ENCODE peak calls at places on chromosomes 1 and 21, in four cellular contexts. One of them, this sample, is unnamed.
A peak's percentile ranks its signal among the peaks of the same experiment; 100 is the strongest.

GRCh38 chr1:112133487-112133886 is 144.0 kb upstream of the KCND3 start:
- DNase-seq in NCI-H187: no peak
- DNase-seq in NCI-H774: no peak
- DNase-seq in fibroblast of gingiva: no peak
- DNase-seq in this sample: no peak

GRCh38 chr1:205570796-205571537 is 60.8 kb downstream of the ELK4 start:
- DNase-seq in NCI-H187: no peak
- DNase-seq in fibroblast of gingiva: no peak
- DNase-seq in NCI-H774: no peak
- DNase-seq in this sample: no peak

GRCh38 chr1:24862775-24863483 is 67.1 kb downstream of the RUNX3 start:
- DNase-seq in fibroblast of gingiva: no peak
- DNase-seq in NCI-H187: no peak
- DNase-seq in NCI-H774: no peak
- DNase-seq in this sample: no peak

GRCh38 chr21:32350981-32351380 is 41.8 kb downstream of the URB1 start:
- DNase-seq in NCI-H187: no peak
- DNase-seq in NCI-H774: no peak
- DNase-seq in fibroblast of gingiva: no peak
- DNase-seq in this sample: no peak

GRCh38 chr1:207084701-207085180 is 3.9 kb upstream of the C4BPB start:
- DNase-seq in fibroblast of gingiva: peak; percentile 26
- DNase-seq in NCI-H774: peak; percentile 53
- DNase-seq in NCI-H187: peak; percentile 23
- DNase-seq in this sample: peak; percentile 40

GRCh38 chr1:233367057-233367759 is 39.7 kb downstream of the MAP3K21 start:
- DNase-seq in NCI-H187: no peak
- DNase-seq in fibroblast of gingiva: no peak
- DNase-seq in NCI-H774: no peak
- DNase-seq in this sample: no peak

GRCh38 chr21:38380391-38381137 is 117.7 kb downstream of the ERG start:
- DNase-seq in fibroblast of gingiva: no peak
- DNase-seq in NCI-H774: no peak
- DNase-seq in NCI-H187: no peak
- DNase-seq in this sample: no peak

GRCh38 chr1:205365945-205366463 is 9.3 kb upstream of the KLHDC8A start:
- DNase-seq in fibroblast of gingiva: no peak
- DNase-seq in NCI-H187: no peak
- DNase-seq in NCI-H774: no peak
- DNase-seq in this sample: no peak

GRCh38 chr1:1626207-1627141 is 5.5 kb upstream of the MMP23B start:
- DNase-seq in NCI-H187: no peak
- DNase-seq in NCI-H774: no peak
- DNase-seq in fibroblast of gingiva: no peak
- DNase-seq in this sample: no peak

GRCh38 chr1:218344814-218345672 is at the start of gene TGFB2:
- DNase-seq in fibroblast of gingiva: peak; percentile 84
- DNase-seq in NCI-H774: peak; percentile 49
- DNase-seq in NCI-H187: no peak
- DNase-seq in this sample: no peak

GRCh38 chr1:231272880-231273279 is 31.9 kb downstream of the GNPAT start:
- DNase-seq in NCI-H774: no peak
- DNase-seq in fibroblast of gingiva: no peak
- DNase-seq in NCI-H187: no peak
- DNase-seq in this sample: no peak

GRCh38 chr21:45404726-45405270 is at the start of gene COL18A1:
- DNase-seq in NCI-H774: no peak
- DNase-seq in fibroblast of gingiva: peak; percentile 17
- DNase-seq in NCI-H187: no peak
- DNase-seq in this sample: no peak

GRCh38 chr1:181522864-181523263 is 39.5 kb downstream of the CACNA1E start:
- DNase-seq in NCI-H774: no peak
- DNase-seq in fibroblast of gingiva: no peak
- DNase-seq in NCI-H187: no peak
- DNase-seq in this sample: no peak

This sample was measured in LNCaP clone FGC.